ENCODE peak calls at places on chromosomes 7 and 10, in four cellular contexts. One of them, this sample, is unnamed.

GRCh38 chr10:70130878-70131559 is 1.6 kb downstream of the AIFM2 start:
- DNase-seq in myocyte: no peak
- DNase-seq in GM04503: peak
- DNase-seq in T-helper 1 cell: no peak
- DNase-seq in this sample: no peak

GRCh38 chr10:69392481-69393000 is 24.2 kb downstream of the TACR2 start:
- DNase-seq in myocyte: peak
- DNase-seq in T-helper 1 cell: peak
- DNase-seq in GM04503: no peak
- DNase-seq in this sample: peak

GRCh38 chr10:96211775-96212174 is 59.6 kb downstream of the BLNK start:
- DNase-seq in myocyte: no peak
- DNase-seq in T-helper 1 cell: no peak
- DNase-seq in GM04503: no peak
- DNase-seq in this sample: no peak

GRCh38 chr7:26153823-26154783 is 2.1 kb downstream of the NFE2L3 start:
- DNase-seq in GM04503: no peak
- DNase-seq in T-helper 1 cell: no peak
- DNase-seq in myocyte: no peak
- DNase-seq in this sample: no peak

GRCh38 chr7:140238778-140239652 is 62.2 kb upstream of the KDM7A start:
- DNase-seq in myocyte: peak
- DNase-seq in GM04503: no peak
- DNase-seq in T-helper 1 cell: no peak
- DNase-seq in this sample: peak

GRCh38 chr7:72925546-72926120 is 738 bp downstream of the POM121 start:
- DNase-seq in myocyte: peak
- DNase-seq in T-helper 1 cell: no peak
- DNase-seq in GM04503: no peak
- DNase-seq in this sample: no peak

GRCh38 chr10:130740788-130741785 is 570.4 kb downstream of the TCERG1L start:
- DNase-seq in myocyte: no peak
- DNase-seq in T-helper 1 cell: no peak
- DNase-seq in GM04503: no peak
- DNase-seq in this sample: no peak

GRCh38 chr7:8719102-8719501 is 285.7 kb downstream of the NXPH1 start:
- DNase-seq in GM04503: no peak
- DNase-seq in myocyte: no peak
- DNase-seq in T-helper 1 cell: no peak
- DNase-seq in this sample: no peak

GRCh38 chr7:97001656-97002554 is 3.4 kb upstream of the DLX6 start:
- DNase-seq in myocyte: no peak
- DNase-seq in T-helper 1 cell: no peak
- DNase-seq in GM04503: no peak
- DNase-seq in this sample: no peak

GRCh38 chr7:74544706-74545469 is 91.2 kb downstream of the GTF2IRD1 start:
- DNase-seq in myocyte: peak
- DNase-seq in T-helper 1 cell: no peak
- DNase-seq in GM04503: no peak
- DNase-seq in this sample: peak

GRCh38 chr7:150378115-150378852 is 846 bp upstream of the ZNF775 start:
- DNase-seq in myocyte: peak
- DNase-seq in T-helper 1 cell: peak
- DNase-seq in GM04503: no peak
- DNase-seq in this sample: peak

GRCh38 chr10:70664702-70665195 is 7.6 kb upstream of the ADAMTS14 start:
- DNase-seq in T-helper 1 cell: no peak
- DNase-seq in myocyte: peak
- DNase-seq in GM04503: peak
- DNase-seq in this sample: peak

GRCh38 chr7:135517060-135517459 is 7.2 kb upstream of the CNOT4 start:
- DNase-seq in myocyte: no peak
- DNase-seq in GM04503: no peak
- DNase-seq in T-helper 1 cell: no peak
- DNase-seq in this sample: no peak

GRCh38 chr7:41085244-41085643 is 617.6 kb downstream of the INHBA start:
- DNase-seq in GM04503: no peak
- DNase-seq in T-helper 1 cell: no peak
- DNase-seq in myocyte: peak
- DNase-seq in this sample: no peak

GRCh38 chr10:22670796-22671195 is 43.6 kb downstream of the PIP4K2A start:
- DNase-seq in T-helper 1 cell: no peak
- DNase-seq in myocyte: peak
- DNase-seq in GM04503: no peak
- DNase-seq in this sample: no peak

GRCh38 chr10:76559889-76560215 is 1077.8 kb downstream of the KCNMA1 start:
- DNase-seq in GM04503: no peak
- DNase-seq in myocyte: peak
- DNase-seq in T-helper 1 cell: no peak
- DNase-seq in this sample: no peak

GRCh38 chr7:24733414-24734060 is 23.7 kb downstream of the GSDME start:
- DNase-seq in myocyte: no peak
- DNase-seq in T-helper 1 cell: no peak
- DNase-seq in GM04503: no peak
- DNase-seq in this sample: no peak

GRCh38 chr7:117907058-117907633 is 33.9 kb upstream of the CTTNBP2 start:
- DNase-seq in GM04503: no peak
- DNase-seq in myocyte: peak
- DNase-seq in T-helper 1 cell: no peak
- DNase-seq in this sample: no peak

This sample was measured in hepatocyte.